ENCODE peak calls at places on chromosomes 3 and 15, in six cellular contexts. B, Y, O, G, M and C are unnamed samples.
A peak's percentile ranks its signal among the peaks of the same experiment; 100 is the strongest.

GRCh38 chr3:53084310-53085001 is 38.6 kb upstream of the SFMBT1 start:
- DNase-seq in B (no peak), Y (no peak), O (no peak), G (no peak), M (peak; percentile 58), C (no peak)

GRCh38 chr3:56839784-56840724 is 38.3 kb upstream of the ARHGEF3 start:
- DNase-seq in B (no peak), Y (no peak), O (no peak), G (peak; percentile 87), M (no peak), C (no peak)

GRCh38 chr3:184608209-184608608 is 46.6 kb downstream of the EPHB3 start:
- DNase-seq in B (no peak), Y (no peak), O (no peak), G (no peak), M (no peak), C (no peak)

GRCh38 chr3:166809520-166809919 is 570.6 kb downstream of the ZBBX start:
- DNase-seq in B (no peak), Y (no peak), O (no peak), G (no peak), M (no peak), C (no peak)

GRCh38 chr3:5022966-5023776 is 43.9 kb downstream of the BHLHE40 start:
- DNase-seq in B (no peak), Y (peak; percentile 34), O (no peak), G (peak; percentile 100), M (no peak), C (peak; percentile 81)

GRCh38 chr3:124883766-124884473 is 3.2 kb downstream of the ITGB5 start:
- DNase-seq in B (no peak), Y (no peak), O (no peak), G (peak; percentile 65), M (no peak), C (no peak)

GRCh38 chr15:44427756-44428724 is 611 bp downstream of the CTDSPL2 start:
- DNase-seq in B (no peak), Y (peak; percentile 74), O (no peak), G (peak; percentile 65), M (no peak), C (no peak)

GRCh38 chr15:39447431-39447830 is 133.4 kb upstream of the THBS1 start:
- DNase-seq in B (no peak), Y (no peak), O (no peak), G (no peak), M (no peak), C (no peak)

GRCh38 chr3:54967586-54968244 is 39.9 kb upstream of the LRTM1 start:
- DNase-seq in B (no peak), Y (no peak), O (no peak), G (peak; percentile 90), M (no peak), C (no peak)

GRCh38 chr3:170132335-170132734 is 49.2 kb downstream of the PHC3 start:
- DNase-seq in B (no peak), Y (no peak), O (no peak), G (no peak), M (no peak), C (no peak)

GRCh38 chr3:98021821-98022220 is 13.3 kb downstream of the GABRR3 start:
- DNase-seq in B (no peak), Y (no peak), O (no peak), G (peak; percentile 63), M (no peak), C (no peak)

GRCh38 chr3:61955483-61955882 is 394.1 kb downstream of the PTPRG start:
- DNase-seq in B (no peak), Y (no peak), O (no peak), G (no peak), M (no peak), C (no peak)

GRCh38 chr3:14791343-14791945 is 27.3 kb upstream of the FGD5 start:
- DNase-seq in B (no peak), Y (peak; percentile 70), O (peak; percentile 77), G (peak; percentile 12), M (peak; percentile 76), C (peak; percentile 71)

GRCh38 chr3:146308682-146309081 is 57.8 kb upstream of the PLSCR4 start:
- DNase-seq in B (no peak), Y (no peak), O (no peak), G (peak; percentile 85), M (peak; percentile 46), C (no peak)

GRCh38 chr3:121722346-121722745 is 27.2 kb downstream of the GOLGB1 start:
- DNase-seq in B (no peak), Y (no peak), O (no peak), G (no peak), M (no peak), C (no peak)

DNA sequence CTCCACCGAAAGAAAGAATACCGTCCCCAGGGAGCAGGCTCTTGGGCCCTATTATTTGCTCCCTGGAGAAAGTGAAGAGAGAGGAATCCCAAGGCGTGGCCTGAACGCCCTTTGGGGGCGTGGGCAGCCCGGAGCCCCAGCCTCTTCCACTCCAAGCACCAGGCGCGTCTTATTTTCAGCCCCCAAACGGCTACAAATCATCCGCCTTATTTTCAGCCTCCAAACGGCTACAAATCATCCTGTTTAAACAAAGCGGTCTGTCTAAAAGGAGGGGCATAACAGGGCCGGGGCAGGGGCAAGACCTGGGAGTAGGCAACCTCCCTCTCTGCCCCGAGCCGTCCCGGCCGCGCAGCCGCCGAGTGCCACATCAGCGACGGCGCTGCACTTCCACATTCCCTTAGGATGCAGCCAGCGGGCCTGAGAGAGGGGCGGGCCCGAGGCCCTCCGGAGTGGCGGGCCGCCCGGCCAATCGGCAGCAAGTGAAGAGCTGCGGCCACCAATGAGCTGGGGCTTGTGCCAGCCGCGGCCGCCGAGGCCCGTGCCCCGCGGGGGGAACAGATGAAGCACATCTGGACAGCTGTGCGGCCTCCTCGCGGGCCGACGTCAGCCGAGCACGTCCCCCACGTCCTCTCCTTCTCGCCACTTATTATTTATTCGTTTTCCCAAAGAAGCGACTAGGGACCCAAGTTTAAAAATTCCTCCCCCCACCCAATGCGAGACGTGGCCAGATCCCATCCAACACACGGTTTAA is at the start of gene TMEM45A:
- DNase-seq in B (peak; percentile 100), Y (peak; percentile 97), O (peak; percentile 98), G (peak; percentile 95), M (peak; percentile 94), C (peak; percentile 91)
- TF ChIP-seq POLR2A in B (peak; percentile 68), Y (no peak), O (peak; percentile 90), G (peak; percentile 96), M (peak; percentile 73), C (no peak)

GRCh38 chr15:81863157-81863556 is 182.7 kb downstream of the MEX3B start:
- DNase-seq in B (no peak), Y (no peak), O (no peak), G (peak; percentile 93), M (no peak), C (no peak)
- H3K4me3 ChIP-seq in B (no peak overlapping the region), Y (no peak overlapping the region), O (no peak overlapping the region), G (no peak overlapping the region), M (no peak overlapping the region), C (no peak overlapping the region)

DNA sequence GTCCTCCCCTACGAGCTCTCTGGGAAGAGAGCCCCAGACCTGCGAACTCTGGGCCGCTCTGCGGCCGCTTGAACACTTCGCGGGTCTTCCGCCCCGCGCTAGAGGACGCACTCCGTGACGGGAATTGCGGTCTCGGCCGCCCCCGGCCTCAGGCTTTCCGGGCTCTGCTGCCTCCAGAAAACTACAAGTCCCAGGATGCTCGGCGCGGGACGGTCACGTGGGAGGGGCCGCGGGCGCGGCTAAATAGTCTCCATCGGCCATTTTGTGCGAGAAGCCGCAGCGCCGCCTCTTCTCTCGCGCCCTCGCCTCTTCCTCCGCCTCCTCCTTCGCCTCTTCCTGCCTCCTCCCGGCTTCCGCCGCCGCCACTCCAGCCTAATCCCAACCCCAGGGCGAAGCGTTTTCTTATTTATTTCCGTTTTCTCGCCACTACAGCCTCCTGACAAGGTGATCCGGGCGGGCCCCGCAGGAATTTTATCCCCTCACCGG is at the start of gene EIF1B:
- DNase-seq in B (peak; percentile 99), Y (peak; percentile 99), O (peak; percentile 99), G (peak; percentile 96), M (peak; percentile 98), C (peak; percentile 99)
- TF ChIP-seq POLR2A in B (peak; percentile 96), Y (peak; percentile 45), O (peak; percentile 97), G (peak; percentile 89), M (peak; percentile 99), C (peak; percentile 73)

GRCh38 chr3:133673746-133674145 is 12.0 kb upstream of the TOPBP1 start:
- DNase-seq in B (no peak), Y (no peak), O (no peak), G (no peak), M (no peak), C (no peak)
- H3K4me3 ChIP-seq in B (no peak overlapping the region), Y (no peak overlapping the region), O (no peak overlapping the region), G (no peak overlapping the region), M (no peak overlapping the region), C (no peak overlapping the region)

DNA sequence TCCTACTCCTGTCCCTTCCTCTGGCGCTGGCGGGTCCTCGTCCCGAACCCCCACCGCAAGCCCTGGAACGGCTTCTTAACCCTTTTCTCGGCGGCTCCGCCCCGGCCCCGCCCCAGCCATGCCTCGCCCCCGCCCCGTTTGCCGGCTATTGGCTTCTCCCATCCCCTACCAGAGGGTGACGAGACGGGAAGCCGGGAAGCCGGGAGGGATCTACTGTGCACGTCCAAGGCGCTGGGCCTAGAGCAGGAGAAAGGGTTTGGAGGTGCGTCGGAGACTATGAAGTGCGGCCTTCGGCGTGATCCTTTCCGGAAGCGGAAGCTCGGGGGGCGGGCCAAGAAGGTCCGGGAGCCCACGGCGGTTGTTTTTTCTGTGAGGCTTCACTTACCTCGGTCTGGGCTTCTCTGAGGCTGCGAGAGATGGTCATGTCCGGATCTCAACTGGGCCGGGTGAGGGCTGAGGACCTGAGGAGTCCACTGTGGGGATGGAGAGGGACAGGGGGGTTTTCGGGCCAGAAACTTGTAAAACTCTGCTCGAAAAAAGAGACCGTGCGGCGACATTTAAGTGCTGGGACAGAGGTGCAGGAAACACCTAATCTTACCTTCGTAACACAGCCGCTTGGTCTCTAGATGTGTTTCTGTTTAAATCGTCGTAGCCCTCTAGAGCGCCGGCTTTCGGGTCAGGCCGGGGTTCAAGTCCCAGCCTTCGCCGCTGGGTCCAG is 21.4 kb downstream of the ROPN1B start:
- DNase-seq in B (peak; percentile 94), Y (peak; percentile 80), O (peak; percentile 88), G (peak; percentile 78), M (peak; percentile 90), C (peak; percentile 91)
- TF ChIP-seq POLR2A in B (peak; percentile 55), Y (no peak), O (peak; percentile 36), G (no peak), M (peak; percentile 48), C (peak; percentile 58)

DNA sequence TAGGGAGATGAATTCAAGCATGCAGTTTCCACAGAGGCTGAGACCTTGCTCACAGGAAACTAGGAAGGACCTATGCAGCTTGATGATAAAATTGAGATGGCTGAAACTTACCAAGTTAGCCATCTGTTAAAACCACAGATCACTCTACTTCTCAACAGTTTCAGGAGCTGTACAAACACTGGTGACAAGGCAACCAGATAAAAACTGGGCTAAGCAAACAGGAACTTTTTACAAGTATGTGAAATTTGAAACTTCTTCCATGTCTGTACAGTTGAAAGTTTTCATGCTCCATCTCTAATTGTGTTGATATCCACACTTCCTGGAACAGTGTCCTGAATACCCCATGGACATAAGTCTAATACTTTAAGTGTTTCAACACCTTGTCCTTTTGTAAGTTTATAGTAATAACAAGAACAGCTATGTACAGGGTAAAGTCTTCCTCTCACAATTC is 78.2 kb downstream of the FAIM start:
- DNase-seq in B (no peak), Y (no peak), O (no peak), G (peak; percentile 89), M (no peak), C (no peak)
- H3K4me3 ChIP-seq in B (no peak overlapping the region), Y (no peak overlapping the region), O (no peak overlapping the region), G (no peak overlapping the region), M (no peak overlapping the region), C (no peak overlapping the region)

GRCh38 chr3:47583320-47584075 is 4.8 kb upstream of the CSPG5 start:
- DNase-seq in B (no peak), Y (no peak), O (no peak), G (peak; percentile 19), M (no peak), C (no peak)
- TF ChIP-seq POLR2A in B (no peak), Y (no peak), O (no peak), G (no peak), M (no peak), C (no peak)

GRCh38 chr3:71060536-71060935 is 523.0 kb downstream of the FOXP1 start:
- DNase-seq in B (no peak), Y (no peak), O (no peak), G (no peak), M (no peak), C (no peak)
- H3K4me3 ChIP-seq in B (peak overlapping the region; percentile 78), Y (no peak overlapping the region), O (no peak overlapping the region), G (no peak overlapping the region), M (peak overlapping the region; percentile 76), C (peak overlapping the region; percentile 4)